ENCODE peak calls at places on chromosomes 1 and 21, in six cellular contexts. One of them, this sample, is unnamed.
A peak's percentile ranks its signal among the peaks of the same experiment; 100 is the strongest.

GRCh38 chr1:71343686-71344416 is 263.0 kb upstream of the ZRANB2 start:
- DNase-seq in AG10803: no peak
- DNase-seq in bronchial epithelial cell: peak; percentile 74
- DNase-seq in pancreas: no peak
- DNase-seq in upper lobe of right lung: no peak
- DNase-seq in fibroblast of lung: no peak
- DNase-seq in this sample: no peak

GRCh38 chr1:152188673-152189591 is 29.9 kb upstream of the RPTN start:
- DNase-seq in bronchial epithelial cell: peak; percentile 61
- DNase-seq in pancreas: peak; percentile 88
- DNase-seq in fibroblast of lung: peak; percentile 56
- DNase-seq in AG10803: peak; percentile 70
- DNase-seq in upper lobe of right lung: peak; percentile 90
- DNase-seq in this sample: peak; percentile 84

GRCh38 chr21:44616591-44616926 is 4.7 kb downstream of the KRTAP10-8 start:
- DNase-seq in AG10803: no peak
- DNase-seq in pancreas: no peak
- DNase-seq in upper lobe of right lung: no peak
- DNase-seq in fibroblast of lung: no peak
- DNase-seq in bronchial epithelial cell: no peak
- DNase-seq in this sample: no peak

GRCh38 chr1:87291107-87291506 is 37.6 kb upstream of the LMO4 start:
- DNase-seq in bronchial epithelial cell: no peak
- DNase-seq in AG10803: peak; percentile 90
- DNase-seq in pancreas: no peak
- DNase-seq in upper lobe of right lung: no peak
- DNase-seq in fibroblast of lung: peak; percentile 89
- DNase-seq in this sample: peak; percentile 44

GRCh38 chr1:227998374-227999055 is 8.3 kb upstream of the WNT3A start:
- DNase-seq in fibroblast of lung: no peak
- DNase-seq in pancreas: no peak
- DNase-seq in bronchial epithelial cell: no peak
- DNase-seq in AG10803: no peak
- DNase-seq in upper lobe of right lung: no peak
- DNase-seq in this sample: no peak

GRCh38 chr1:53413175-53414001 is 45.8 kb upstream of the DMRTB1 start:
- DNase-seq in AG10803: peak; percentile 51
- DNase-seq in fibroblast of lung: peak; percentile 95
- DNase-seq in upper lobe of right lung: no peak
- DNase-seq in bronchial epithelial cell: peak; percentile 74
- DNase-seq in pancreas: no peak
- DNase-seq in this sample: peak; percentile 94

GRCh38 chr1:108852541-108852940 is 4.4 kb downstream of the AKNAD1 start:
- DNase-seq in pancreas: no peak
- DNase-seq in bronchial epithelial cell: no peak
- DNase-seq in AG10803: no peak
- DNase-seq in fibroblast of lung: no peak
- DNase-seq in upper lobe of right lung: no peak
- DNase-seq in this sample: peak; percentile 37

GRCh38 chr1:19390166-19390850 is 78.2 kb downstream of the SLC66A1 start:
- DNase-seq in upper lobe of right lung: no peak
- DNase-seq in pancreas: no peak
- DNase-seq in fibroblast of lung: no peak
- DNase-seq in bronchial epithelial cell: no peak
- DNase-seq in AG10803: no peak
- DNase-seq in this sample: peak; percentile 30

GRCh38 chr1:22131875-22132486 is 10.9 kb downstream of the WNT4 start:
- DNase-seq in bronchial epithelial cell: no peak
- DNase-seq in AG10803: no peak
- DNase-seq in upper lobe of right lung: peak; percentile 75
- DNase-seq in pancreas: peak; percentile 89
- DNase-seq in fibroblast of lung: no peak
- DNase-seq in this sample: no peak

GRCh38 chr1:199135901-199136300 is 497.1 kb downstream of the PTPRC start:
- DNase-seq in fibroblast of lung: no peak
- DNase-seq in AG10803: no peak
- DNase-seq in upper lobe of right lung: no peak
- DNase-seq in pancreas: no peak
- DNase-seq in bronchial epithelial cell: no peak
- DNase-seq in this sample: no peak

GRCh38 chr1:34781071-34781843 is at the start of gene GJB3:
- DNase-seq in upper lobe of right lung: peak; percentile 72
- DNase-seq in pancreas: peak; percentile 74
- DNase-seq in AG10803: no peak
- DNase-seq in fibroblast of lung: peak; percentile 15
- DNase-seq in bronchial epithelial cell: peak; percentile 72
- DNase-seq in this sample: no peak

GRCh38 chr1:213414901-213415300 is 363.9 kb downstream of the RPS6KC1 start:
- DNase-seq in bronchial epithelial cell: no peak
- DNase-seq in AG10803: no peak
- DNase-seq in pancreas: no peak
- DNase-seq in upper lobe of right lung: no peak
- DNase-seq in fibroblast of lung: no peak
- DNase-seq in this sample: no peak

GRCh38 chr1:209567788-209568187 is 15.7 kb upstream of the CAMK1G start:
- DNase-seq in AG10803: peak; percentile 71
- DNase-seq in fibroblast of lung: peak; percentile 90
- DNase-seq in upper lobe of right lung: no peak
- DNase-seq in pancreas: no peak
- DNase-seq in bronchial epithelial cell: peak; percentile 91
- DNase-seq in this sample: peak; percentile 71

GRCh38 chr1:93109578-93109977 is 30.5 kb downstream of the MTF2 start:
- DNase-seq in bronchial epithelial cell: no peak
- DNase-seq in pancreas: no peak
- DNase-seq in upper lobe of right lung: no peak
- DNase-seq in AG10803: no peak
- DNase-seq in fibroblast of lung: no peak
- DNase-seq in this sample: no peak

GRCh38 chr1:113615425-113615824 is 143.9 kb downstream of the PHTF1 start:
- DNase-seq in fibroblast of lung: peak; percentile 84
- DNase-seq in upper lobe of right lung: no peak
- DNase-seq in AG10803: peak; percentile 37
- DNase-seq in pancreas: no peak
- DNase-seq in bronchial epithelial cell: peak; percentile 85
- DNase-seq in this sample: peak; percentile 7

DNA sequence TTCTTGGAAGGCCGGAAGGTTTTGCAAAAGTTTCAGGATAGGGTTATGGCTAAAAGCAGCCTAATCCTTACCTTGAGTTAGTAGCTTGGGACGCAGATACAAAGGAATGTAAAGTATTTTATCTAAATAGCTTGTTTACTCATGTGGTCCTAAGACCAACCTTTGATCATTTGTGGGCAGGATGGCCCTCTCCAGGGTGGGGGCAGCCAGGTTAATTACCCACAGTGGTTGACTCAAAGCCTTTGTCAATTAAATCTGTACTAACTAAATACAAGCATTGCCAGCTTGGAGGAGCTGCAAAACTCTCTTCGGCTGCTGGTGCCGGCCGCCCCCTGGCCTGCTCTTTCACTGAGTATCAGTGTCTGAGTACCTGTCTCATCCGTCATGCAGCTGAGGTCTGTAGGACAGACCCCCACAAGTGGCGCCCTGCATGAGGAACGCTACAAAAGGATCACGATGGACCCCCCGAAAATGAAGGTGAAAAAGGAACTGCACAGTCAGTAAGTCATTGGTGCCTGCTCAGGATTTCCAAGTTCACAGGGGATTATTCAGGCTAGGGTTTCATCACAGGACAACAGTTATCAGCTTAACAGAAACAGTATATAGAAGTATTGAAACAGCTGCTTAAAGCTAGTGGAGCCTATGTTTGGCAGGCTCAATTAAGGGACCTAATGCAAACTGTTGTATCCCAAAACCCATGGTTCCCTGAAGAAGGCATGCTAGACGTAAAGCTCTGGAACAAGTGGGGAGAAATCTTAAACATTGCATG is 212.5 kb upstream of the MAP1LC3C start:
- DNase-seq in AG10803: no peak
- DNase-seq in fibroblast of lung: no peak
- DNase-seq in pancreas: no peak
- DNase-seq in bronchial epithelial cell: no peak
- DNase-seq in upper lobe of right lung: no peak
- DNase-seq in this sample: no peak
- H3K4me3 ChIP-seq in AG10803: no peak overlapping the region
- H3K4me3 ChIP-seq in fibroblast of lung: no peak overlapping the region
- H3K4me3 ChIP-seq in pancreas: no peak overlapping the region
- H3K4me3 ChIP-seq in bronchial epithelial cell: no peak overlapping the region
- H3K4me3 ChIP-seq in upper lobe of right lung: no peak overlapping the region
- H3K4me3 ChIP-seq in this sample: no peak overlapping the region

GRCh38 chr21:43355925-43356289 is 71.0 kb downstream of the SIK1 start:
- DNase-seq in fibroblast of lung: no peak
- DNase-seq in pancreas: no peak
- DNase-seq in upper lobe of right lung: no peak
- DNase-seq in bronchial epithelial cell: no peak
- DNase-seq in AG10803: no peak
- DNase-seq in this sample: no peak
- TF ChIP-seq CTCF in fibroblast of lung: no peak
- TF ChIP-seq CTCF in pancreas: no peak
- TF ChIP-seq CTCF in upper lobe of right lung: no peak
- TF ChIP-seq CTCF in bronchial epithelial cell: no peak
- TF ChIP-seq CTCF in AG10803: no peak
- TF ChIP-seq CTCF in this sample: no peak

GRCh38 chr1:232127190-232127589 is 500.6 kb downstream of the DISC1 start:
- DNase-seq in pancreas: no peak
- DNase-seq in upper lobe of right lung: no peak
- DNase-seq in AG10803: peak; percentile 85
- DNase-seq in bronchial epithelial cell: peak; percentile 89
- DNase-seq in fibroblast of lung: peak; percentile 89
- DNase-seq in this sample: peak; percentile 81

DNA sequence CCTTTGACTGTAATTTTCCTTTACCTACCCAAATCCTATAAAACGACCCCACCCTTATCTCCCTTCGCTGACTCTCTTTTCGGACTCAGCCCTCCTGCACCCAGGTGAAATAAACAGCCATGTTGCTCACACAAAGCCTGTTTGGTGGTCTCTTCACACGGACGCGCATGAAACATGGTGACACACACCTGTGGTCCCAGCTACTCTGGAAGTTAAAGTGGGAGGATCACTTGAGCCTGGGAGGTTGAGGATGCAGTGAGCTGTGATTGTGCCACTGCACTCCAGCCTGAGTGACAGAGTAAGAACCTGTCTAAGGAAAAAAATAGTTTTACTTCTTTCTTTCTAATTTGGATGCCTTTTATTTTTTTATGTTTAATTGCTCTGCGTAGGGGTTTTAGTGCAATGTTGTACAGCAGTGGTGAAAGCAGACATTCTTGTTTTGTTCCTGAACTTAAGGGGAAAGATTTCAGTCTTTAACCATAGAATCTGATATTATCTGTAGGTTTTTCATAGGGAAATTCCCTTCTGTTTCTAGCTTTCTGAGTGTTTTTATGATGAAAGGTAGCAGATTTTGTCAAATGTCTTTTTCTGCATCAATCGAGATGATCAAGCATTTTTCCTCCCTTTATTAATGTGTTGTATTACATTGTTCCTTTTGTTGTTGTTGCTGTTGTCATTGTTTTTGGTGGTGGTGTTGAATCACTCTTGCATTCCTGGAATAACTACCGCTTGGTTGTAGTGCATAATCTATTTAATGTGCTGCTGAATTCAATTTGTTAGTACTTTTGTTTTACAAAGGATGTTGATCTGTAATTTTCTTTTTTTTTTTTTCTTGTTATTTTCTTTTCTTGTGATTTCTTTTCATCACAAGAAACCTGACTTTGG is 497.4 kb downstream of the DISC1 start:
- DNase-seq in pancreas: no peak
- DNase-seq in fibroblast of lung: peak; percentile 45
- DNase-seq in bronchial epithelial cell: peak; percentile 12
- DNase-seq in AG10803: peak; percentile 72
- DNase-seq in upper lobe of right lung: no peak
- DNase-seq in this sample: peak; percentile 34
- H3K4me3 ChIP-seq in pancreas: no peak overlapping the region
- H3K4me3 ChIP-seq in fibroblast of lung: no peak overlapping the region
- H3K4me3 ChIP-seq in bronchial epithelial cell: no peak overlapping the region
- H3K4me3 ChIP-seq in AG10803: no peak overlapping the region
- H3K4me3 ChIP-seq in upper lobe of right lung: no peak overlapping the region
- H3K4me3 ChIP-seq in this sample: no peak overlapping the region

GRCh38 chr1:9539165-9539828 is at the start of gene SLC25A33:
- DNase-seq in pancreas: peak; percentile 99
- DNase-seq in bronchial epithelial cell: peak; percentile 80
- DNase-seq in AG10803: peak; percentile 95
- DNase-seq in fibroblast of lung: peak; percentile 94
- DNase-seq in upper lobe of right lung: peak; percentile 99
- DNase-seq in this sample: peak; percentile 99
- TF ChIP-seq CTCF in pancreas: no peak
- TF ChIP-seq CTCF in bronchial epithelial cell: no peak
- TF ChIP-seq CTCF in AG10803: no peak
- TF ChIP-seq CTCF in fibroblast of lung: no peak
- TF ChIP-seq CTCF in upper lobe of right lung: no peak
- TF ChIP-seq CTCF in this sample: no peak

This sample was measured in choroid plexus epithelial cell.